ENCODE peak calls at places on chromosomes 4 and X, in six cellular contexts. C is HepG2, Y is tibial artery, Z is colonic mucosa, D is Peyer's patch, B is GM23338. M is an unnamed sample.

GRCh38 chr4:786074-786741 is 39.7 kb downstream of the CPLX1 start:
- DNase-seq in C (no peak), Y (no peak), Z (peak; percentile 26), D (no peak), B (peak; percentile 60), M (no peak)

GRCh38 chrX:119272882-119273806 is 37.1 kb downstream of the PGRMC1 start:
- DNase-seq in C (no peak), Y (no peak), Z (peak; percentile 79), D (peak; percentile 64), B (peak; percentile 89), M (no peak)

GRCh38 chrX:105458846-105459245 is 238.4 kb upstream of the TEX13A start:
- DNase-seq in C (no peak), Y (no peak), Z (no peak), D (no peak), B (no peak), M (no peak)

GRCh38 chr4:57114973-57115372 is 4.8 kb upstream of the IGFBP7 start:
- DNase-seq in C (no peak), Y (no peak), Z (no peak), D (no peak), B (no peak), M (no peak)

GRCh38 chr4:16439003-16439402 is 212.7 kb upstream of the TAPT1 start:
- DNase-seq in C (no peak), Y (no peak), Z (no peak), D (no peak), B (no peak), M (no peak)

GRCh38 chr4:68240618-68241017 is 4.9 kb downstream of the TMPRSS11B start:
- DNase-seq in C (no peak), Y (no peak), Z (no peak), D (no peak), B (no peak), M (no peak)

GRCh38 chrX:17606211-17606610 is 131.1 kb upstream of the SCML1 start:
- DNase-seq in C (no peak), Y (no peak), Z (no peak), D (no peak), B (no peak), M (no peak)

GRCh38 chrX:1601768-1602085 is 10.3 kb downstream of the AKAP17A start:
- DNase-seq in C (no peak), Y (peak; percentile 35), Z (no peak), D (no peak), B (no peak), M (no peak)

GRCh38 chr4:151443247-151443646 is 34.3 kb downstream of the FHIP1A start:
- DNase-seq in C (peak; percentile 7), Y (no peak), Z (no peak), D (no peak), B (peak; percentile 63), M (no peak)

GRCh38 chrX:73963682-73964081 is 340.3 kb upstream of the ZCCHC13 start:
- DNase-seq in C (no peak), Y (no peak), Z (no peak), D (no peak), B (no peak), M (no peak)

GRCh38 chr4:79540143-79540542 is 132.1 kb upstream of the GK2 start:
- DNase-seq in C (no peak), Y (no peak), Z (no peak), D (no peak), B (no peak), M (no peak)

GRCh38 chr4:150647008-150647407 is 65.1 kb downstream of the MAB21L2 start:
- DNase-seq in C (no peak), Y (no peak), Z (no peak), D (no peak), B (no peak), M (no peak)

GRCh38 chr4:40199999-40200880 is 3.4 kb downstream of the RHOH start:
- DNase-seq in C (no peak), Y (no peak), Z (no peak), D (no peak), B (no peak), M (no peak)
- H3K36me3 ChIP-seq in C (no peaks in the 10 kb centered on the region), Y (no peaks in the 10 kb centered on the region), Z (no peaks in the 10 kb centered on the region), D (no peaks in the 10 kb centered on the region), B (no peaks in the 10 kb centered on the region), M (no peaks in the 10 kb centered on the region)

DNA sequence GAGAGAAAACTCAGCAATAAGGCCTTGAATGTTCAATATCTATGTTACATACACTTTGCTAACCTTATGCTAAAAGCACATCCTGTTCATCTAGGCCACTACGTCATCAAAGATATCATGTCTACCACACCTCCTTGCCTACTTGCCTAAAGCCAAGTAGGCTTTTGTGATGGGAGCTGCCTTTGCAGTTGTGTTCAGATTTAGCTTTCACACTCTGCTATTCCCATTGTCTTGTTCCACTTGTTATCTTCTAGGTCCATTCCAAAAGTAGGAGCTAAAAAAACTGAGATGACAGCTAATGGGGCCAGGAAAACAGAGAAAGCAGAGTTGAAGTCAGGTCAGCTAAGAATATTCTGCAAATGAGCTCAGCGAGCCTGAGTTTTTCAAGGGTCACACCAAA is 153.6 kb upstream of the EDNRA start:
- DNase-seq in C (no peak), Y (no peak), Z (no peak), D (no peak), B (no peak), M (no peak)
- H3K27ac ChIP-seq in C (no peak overlapping the region), Y (no peak overlapping the region), Z (no peak overlapping the region), D (no peak overlapping the region), B (no peak overlapping the region), M (no peak overlapping the region)

GRCh38 chr4:34422472-34422871 is 1821.8 kb downstream of the ARAP2 start:
- DNase-seq in C (no peak), Y (no peak), Z (no peak), D (no peak), B (peak; percentile 4), M (no peak)
- TF ChIP-seq CTCF in C (no peak), Y (no peak), Z (no peak), D (no peak), B (peak; percentile 17), M (no peak)

GRCh38 chr4:13588954-13589353 is 38.6 kb downstream of the BOD1L1 start:
- DNase-seq in C (no peak), Y (no peak), Z (no peak), D (no peak), B (no peak), M (no peak)
- H3K36me3 ChIP-seq in C (peaks cover 34% of the 10 kb centered on the region), Y (peaks cover 99% of the 10 kb centered on the region), Z (no peaks in the 10 kb centered on the region), D (no peaks in the 10 kb centered on the region), B (peaks cover 10% of the 10 kb centered on the region), M (peaks cover 100% of the 10 kb centered on the region)

GRCh38 chr4:140257461-140258305 is 103.7 kb upstream of the MAML3 start:
- DNase-seq in C (no peak), Y (no peak), Z (no peak), D (no peak), B (no peak), M (no peak)
- H3K27ac ChIP-seq in C (no peak overlapping the region), Y (no peak overlapping the region), Z (no peak overlapping the region), D (no peak overlapping the region), B (no peak overlapping the region), M (no peak overlapping the region)

DNA sequence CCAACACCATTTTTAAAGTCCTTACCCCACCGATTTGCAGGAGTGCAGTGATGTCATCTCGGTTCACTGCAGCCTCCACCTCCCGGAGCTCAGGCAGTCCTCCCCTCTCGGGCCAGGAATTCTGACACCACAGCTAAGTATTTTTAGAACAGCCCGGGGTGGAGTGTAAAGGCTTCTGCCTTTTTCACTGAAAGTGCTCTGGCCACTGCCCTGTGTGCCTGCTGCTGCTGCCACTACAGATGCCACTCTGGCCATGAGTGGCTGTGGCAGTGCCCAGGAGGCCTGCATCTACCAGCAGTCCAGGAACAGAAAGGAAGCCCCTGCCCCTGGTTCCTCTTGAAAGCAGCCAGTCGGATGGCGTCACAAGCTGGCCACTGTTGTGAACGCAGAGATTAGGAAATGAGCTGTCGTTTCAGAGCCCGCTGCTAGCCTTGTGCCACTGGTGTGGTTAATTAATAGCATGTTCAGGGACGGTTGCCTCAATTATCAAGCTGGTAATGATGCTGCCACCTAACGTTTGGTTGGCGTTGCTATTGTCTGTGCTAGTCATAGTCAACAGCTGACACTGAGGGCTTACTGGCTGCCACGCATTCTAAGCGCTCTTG is 23.6 kb upstream of the TBC1D14 start:
- DNase-seq in C (no peak), Y (peak; percentile 81), Z (peak; percentile 37), D (no peak), B (peak; percentile 34), M (no peak)
- TF ChIP-seq CTCF in C (no peak), Y (no peak), Z (no peak), D (no peak), B (no peak), M (no peak)

DNA sequence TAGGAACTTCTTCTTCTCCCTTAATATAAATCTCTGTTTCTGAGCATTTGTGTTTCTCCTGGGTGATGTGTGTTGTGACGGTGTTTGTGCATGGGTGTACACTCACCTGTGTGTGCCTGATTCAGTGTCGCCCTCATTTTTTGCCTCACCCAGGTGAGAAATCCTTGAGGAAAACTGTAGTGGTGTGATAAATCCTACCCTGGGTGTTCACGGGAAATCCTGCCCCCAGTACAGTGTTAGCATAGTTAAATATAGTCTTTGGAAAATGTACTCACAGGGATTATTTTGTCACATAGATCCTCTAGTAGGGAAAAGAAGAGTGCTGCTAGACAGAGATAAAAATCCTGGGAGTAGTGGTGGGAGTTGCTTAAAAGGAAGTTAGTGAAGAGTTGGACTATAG is 291.9 kb upstream of the PITX2 start:
- DNase-seq in C (no peak), Y (no peak), Z (no peak), D (no peak), B (no peak), M (no peak)
- H3K36me3 ChIP-seq in C (no peaks in the 10 kb centered on the region), Y (no peaks in the 10 kb centered on the region), Z (no peaks in the 10 kb centered on the region), D (no peaks in the 10 kb centered on the region), B (no peaks in the 10 kb centered on the region), M (no peaks in the 10 kb centered on the region)